ENCODE peak calls at places on chromosomes 4 and X, in seven cellular contexts. One of them, this sample, is unnamed.

GRCh38 chrX:13747836-13748235 is 13.3 kb downstream of the OFD1 start:
- DNase-seq in skeletal muscle cell: no peak
- DNase-seq in GM03348: peak
- DNase-seq in stromal cell of bone marrow: peak
- DNase-seq in NCI-H2081 treated with DMSO at 0.1 percent for 48 hours: no peak
- DNase-seq in DMS153: no peak
- DNase-seq in NT2/D1: no peak
- DNase-seq in this sample: peak

GRCh38 chr4:158535130-158535614 is 13.5 kb downstream of the RXFP1 start:
- DNase-seq in GM03348: peak
- DNase-seq in DMS153: no peak
- DNase-seq in stromal cell of bone marrow: peak
- DNase-seq in NCI-H2081 treated with DMSO at 0.1 percent for 48 hours: no peak
- DNase-seq in skeletal muscle cell: peak
- DNase-seq in NT2/D1: no peak
- DNase-seq in this sample: no peak

GRCh38 chr4:26076000-26076587 is 162.1 kb downstream of the SMIM20 start:
- DNase-seq in stromal cell of bone marrow: peak
- DNase-seq in NT2/D1: no peak
- DNase-seq in GM03348: no peak
- DNase-seq in skeletal muscle cell: peak
- DNase-seq in DMS153: no peak
- DNase-seq in NCI-H2081 treated with DMSO at 0.1 percent for 48 hours: no peak
- DNase-seq in this sample: no peak

GRCh38 chr4:110611968-110612447 is 10.9 kb downstream of the PITX2 start:
- DNase-seq in NCI-H2081 treated with DMSO at 0.1 percent for 48 hours: no peak
- DNase-seq in NT2/D1: no peak
- DNase-seq in GM03348: no peak
- DNase-seq in skeletal muscle cell: no peak
- DNase-seq in DMS153: no peak
- DNase-seq in stromal cell of bone marrow: no peak
- DNase-seq in this sample: no peak

GRCh38 chrX:84737471-84737871 is 235.2 kb upstream of the HDX start:
- DNase-seq in GM03348: peak
- DNase-seq in NT2/D1: no peak
- DNase-seq in stromal cell of bone marrow: peak
- DNase-seq in NCI-H2081 treated with DMSO at 0.1 percent for 48 hours: no peak
- DNase-seq in DMS153: no peak
- DNase-seq in skeletal muscle cell: no peak
- DNase-seq in this sample: no peak

GRCh38 chr4:91795947-91796346 is 507.8 kb upstream of the GRID2 start:
- DNase-seq in NCI-H2081 treated with DMSO at 0.1 percent for 48 hours: no peak
- DNase-seq in stromal cell of bone marrow: no peak
- DNase-seq in skeletal muscle cell: no peak
- DNase-seq in DMS153: no peak
- DNase-seq in GM03348: no peak
- DNase-seq in NT2/D1: no peak
- DNase-seq in this sample: no peak

GRCh38 chrX:109914114-109914849 is 88.6 kb upstream of the TMEM164 start:
- DNase-seq in NCI-H2081 treated with DMSO at 0.1 percent for 48 hours: no peak
- DNase-seq in GM03348: no peak
- DNase-seq in NT2/D1: no peak
- DNase-seq in DMS153: no peak
- DNase-seq in skeletal muscle cell: no peak
- DNase-seq in stromal cell of bone marrow: no peak
- DNase-seq in this sample: no peak

GRCh38 chr4:24809376-24809775 is 14.0 kb downstream of the SOD3 start:
- DNase-seq in stromal cell of bone marrow: no peak
- DNase-seq in GM03348: no peak
- DNase-seq in NCI-H2081 treated with DMSO at 0.1 percent for 48 hours: no peak
- DNase-seq in skeletal muscle cell: no peak
- DNase-seq in DMS153: no peak
- DNase-seq in NT2/D1: no peak
- DNase-seq in this sample: no peak

GRCh38 chrX:1657367-1658082 is 42.7 kb downstream of the ASMT start:
- DNase-seq in NCI-H2081 treated with DMSO at 0.1 percent for 48 hours: no peak
- DNase-seq in stromal cell of bone marrow: no peak
- DNase-seq in GM03348: peak
- DNase-seq in NT2/D1: no peak
- DNase-seq in skeletal muscle cell: peak
- DNase-seq in DMS153: peak
- DNase-seq in this sample: peak

GRCh38 chr4:57044996-57045395 is 65.2 kb downstream of the IGFBP7 start:
- DNase-seq in stromal cell of bone marrow: no peak
- DNase-seq in NT2/D1: no peak
- DNase-seq in DMS153: no peak
- DNase-seq in skeletal muscle cell: no peak
- DNase-seq in GM03348: peak
- DNase-seq in NCI-H2081 treated with DMSO at 0.1 percent for 48 hours: no peak
- DNase-seq in this sample: no peak

GRCh38 chrX:121010218-121010617 is 24.7 kb upstream of the CT47A1 start:
- DNase-seq in DMS153: no peak
- DNase-seq in skeletal muscle cell: no peak
- DNase-seq in stromal cell of bone marrow: no peak
- DNase-seq in NCI-H2081 treated with DMSO at 0.1 percent for 48 hours: no peak
- DNase-seq in GM03348: no peak
- DNase-seq in NT2/D1: no peak
- DNase-seq in this sample: no peak

GRCh38 chrX:56228914-56229313 is 3.2 kb upstream of the KLF8 start:
- DNase-seq in NT2/D1: no peak
- DNase-seq in NCI-H2081 treated with DMSO at 0.1 percent for 48 hours: no peak
- DNase-seq in DMS153: no peak
- DNase-seq in GM03348: no peak
- DNase-seq in skeletal muscle cell: no peak
- DNase-seq in stromal cell of bone marrow: no peak
- DNase-seq in this sample: no peak

GRCh38 chrX:128769511-128769910 is 717.3 kb upstream of the ACTRT1 start:
- DNase-seq in DMS153: no peak
- DNase-seq in GM03348: no peak
- DNase-seq in stromal cell of bone marrow: no peak
- DNase-seq in NCI-H2081 treated with DMSO at 0.1 percent for 48 hours: no peak
- DNase-seq in skeletal muscle cell: no peak
- DNase-seq in NT2/D1: no peak
- DNase-seq in this sample: no peak

GRCh38 chrX:29662759-29663503 is 552.4 kb upstream of the MAGEB2 start:
- DNase-seq in NCI-H2081 treated with DMSO at 0.1 percent for 48 hours: no peak
- DNase-seq in DMS153: no peak
- DNase-seq in GM03348: peak
- DNase-seq in NT2/D1: peak
- DNase-seq in stromal cell of bone marrow: peak
- DNase-seq in skeletal muscle cell: peak
- DNase-seq in this sample: no peak

GRCh38 chr4:187070740-187071139 is 347.1 kb upstream of the FAT1 start:
- DNase-seq in skeletal muscle cell: no peak
- DNase-seq in stromal cell of bone marrow: no peak
- DNase-seq in GM03348: no peak
- DNase-seq in DMS153: no peak
- DNase-seq in NT2/D1: no peak
- DNase-seq in NCI-H2081 treated with DMSO at 0.1 percent for 48 hours: no peak
- DNase-seq in this sample: no peak

GRCh38 chrX:12910424-12910823 is 4.0 kb downstream of the TLR8 start:
- DNase-seq in NCI-H2081 treated with DMSO at 0.1 percent for 48 hours: no peak
- DNase-seq in skeletal muscle cell: no peak
- DNase-seq in GM03348: peak
- DNase-seq in DMS153: no peak
- DNase-seq in NT2/D1: no peak
- DNase-seq in stromal cell of bone marrow: no peak
- DNase-seq in this sample: no peak

GRCh38 chr4:182245541-182246245 is 2.5 kb downstream of the TENM3 start:
- DNase-seq in DMS153: peak
- DNase-seq in GM03348: no peak
- DNase-seq in skeletal muscle cell: no peak
- DNase-seq in NT2/D1: no peak
- DNase-seq in NCI-H2081 treated with DMSO at 0.1 percent for 48 hours: no peak
- DNase-seq in stromal cell of bone marrow: peak
- DNase-seq in this sample: no peak

GRCh38 chr4:108465886-108466491 is 154.4 kb upstream of the RPL34 start:
- DNase-seq in GM03348: no peak
- DNase-seq in NT2/D1: no peak
- DNase-seq in NCI-H2081 treated with DMSO at 0.1 percent for 48 hours: no peak
- DNase-seq in stromal cell of bone marrow: no peak
- DNase-seq in DMS153: no peak
- DNase-seq in skeletal muscle cell: no peak
- DNase-seq in this sample: no peak

GRCh38 chrX:18873836-18874235 is 110.1 kb downstream of the PHKA2 start:
- DNase-seq in DMS153: no peak
- DNase-seq in GM03348: no peak
- DNase-seq in NCI-H2081 treated with DMSO at 0.1 percent for 48 hours: no peak
- DNase-seq in NT2/D1: no peak
- DNase-seq in skeletal muscle cell: no peak
- DNase-seq in stromal cell of bone marrow: no peak
- DNase-seq in this sample: no peak

GRCh38 chr4:119744580-119744979 is 116.0 kb upstream of the PDE5A start:
- DNase-seq in DMS153: no peak
- DNase-seq in NCI-H2081 treated with DMSO at 0.1 percent for 48 hours: no peak
- DNase-seq in skeletal muscle cell: no peak
- DNase-seq in NT2/D1: no peak
- DNase-seq in GM03348: no peak
- DNase-seq in stromal cell of bone marrow: no peak
- DNase-seq in this sample: no peak

GRCh38 chr4:7414736-7415510 is 19.8 kb downstream of the PSAPL1 start:
- DNase-seq in DMS153: no peak
- DNase-seq in skeletal muscle cell: no peak
- DNase-seq in stromal cell of bone marrow: no peak
- DNase-seq in NT2/D1: no peak
- DNase-seq in NCI-H2081 treated with DMSO at 0.1 percent for 48 hours: no peak
- DNase-seq in GM03348: no peak
- DNase-seq in this sample: no peak

GRCh38 chr4:38529189-38530115 is 134.5 kb upstream of the KLF3 start:
- DNase-seq in skeletal muscle cell: no peak
- DNase-seq in GM03348: no peak
- DNase-seq in NT2/D1: no peak
- DNase-seq in DMS153: peak
- DNase-seq in stromal cell of bone marrow: no peak
- DNase-seq in NCI-H2081 treated with DMSO at 0.1 percent for 48 hours: no peak
- DNase-seq in this sample: peak

GRCh38 chr4:76206222-76206942 is 7.2 kb downstream of the SCARB2 start:
- DNase-seq in stromal cell of bone marrow: no peak
- DNase-seq in GM03348: peak
- DNase-seq in skeletal muscle cell: no peak
- DNase-seq in NT2/D1: no peak
- DNase-seq in DMS153: no peak
- DNase-seq in NCI-H2081 treated with DMSO at 0.1 percent for 48 hours: no peak
- DNase-seq in this sample: no peak

GRCh38 chr4:1026115-1026514 is 14.7 kb downstream of the FGFRL1 start:
- DNase-seq in stromal cell of bone marrow: no peak
- DNase-seq in skeletal muscle cell: no peak
- DNase-seq in NCI-H2081 treated with DMSO at 0.1 percent for 48 hours: no peak
- DNase-seq in NT2/D1: no peak
- DNase-seq in DMS153: no peak
- DNase-seq in GM03348: no peak
- DNase-seq in this sample: peak

GRCh38 chr4:158155656-158156356 is 17.0 kb downstream of the GASK1B start:
- DNase-seq in skeletal muscle cell: no peak
- DNase-seq in GM03348: no peak
- DNase-seq in DMS153: peak
- DNase-seq in NT2/D1: no peak
- DNase-seq in NCI-H2081 treated with DMSO at 0.1 percent for 48 hours: no peak
- DNase-seq in stromal cell of bone marrow: no peak
- DNase-seq in this sample: no peak

GRCh38 chr4:161336016-161336415 is 827.8 kb downstream of the FSTL5 start:
- DNase-seq in skeletal muscle cell: no peak
- DNase-seq in NCI-H2081 treated with DMSO at 0.1 percent for 48 hours: no peak
- DNase-seq in NT2/D1: no peak
- DNase-seq in DMS153: peak
- DNase-seq in GM03348: no peak
- DNase-seq in stromal cell of bone marrow: no peak
- DNase-seq in this sample: no peak

GRCh38 chr4:141099326-141099725 is 33.9 kb downstream of the RNF150 start:
- DNase-seq in NCI-H2081 treated with DMSO at 0.1 percent for 48 hours: no peak
- DNase-seq in NT2/D1: no peak
- DNase-seq in stromal cell of bone marrow: peak
- DNase-seq in skeletal muscle cell: no peak
- DNase-seq in DMS153: no peak
- DNase-seq in GM03348: peak
- DNase-seq in this sample: no peak

GRCh38 chr4:15400911-15401671 is 26.7 kb upstream of the C1QTNF7 start:
- DNase-seq in NCI-H2081 treated with DMSO at 0.1 percent for 48 hours: no peak
- DNase-seq in GM03348: peak
- DNase-seq in NT2/D1: peak
- DNase-seq in DMS153: no peak
- DNase-seq in stromal cell of bone marrow: peak
- DNase-seq in skeletal muscle cell: peak
- DNase-seq in this sample: no peak

GRCh38 chr4:145663194-145663593 is 16.8 kb upstream of the C4orf51 start:
- DNase-seq in skeletal muscle cell: no peak
- DNase-seq in NT2/D1: no peak
- DNase-seq in DMS153: no peak
- DNase-seq in stromal cell of bone marrow: no peak
- DNase-seq in NCI-H2081 treated with DMSO at 0.1 percent for 48 hours: no peak
- DNase-seq in GM03348: no peak
- DNase-seq in this sample: no peak

GRCh38 chr4:2067446-2068197 is 8.5 kb downstream of the NAT8L start:
- DNase-seq in NT2/D1: no peak
- DNase-seq in DMS153: no peak
- DNase-seq in GM03348: no peak
- DNase-seq in stromal cell of bone marrow: no peak
- DNase-seq in skeletal muscle cell: no peak
- DNase-seq in NCI-H2081 treated with DMSO at 0.1 percent for 48 hours: no peak
- DNase-seq in this sample: no peak

GRCh38 chr4:77156912-77157858 is at the start of gene CCNG2:
- DNase-seq in DMS153: peak
- DNase-seq in NT2/D1: peak
- DNase-seq in GM03348: peak
- DNase-seq in NCI-H2081 treated with DMSO at 0.1 percent for 48 hours: peak
- DNase-seq in skeletal muscle cell: peak
- DNase-seq in stromal cell of bone marrow: peak
- DNase-seq in this sample: peak

GRCh38 chr4:149790172-149790907 is 25.3 kb downstream of the IQCM start:
- DNase-seq in skeletal muscle cell: peak
- DNase-seq in DMS153: no peak
- DNase-seq in stromal cell of bone marrow: no peak
- DNase-seq in NT2/D1: no peak
- DNase-seq in NCI-H2081 treated with DMSO at 0.1 percent for 48 hours: no peak
- DNase-seq in GM03348: no peak
- DNase-seq in this sample: no peak

GRCh38 chr4:137545461-137545861 is 13.2 kb upstream of the PCDH18 start:
- DNase-seq in skeletal muscle cell: peak
- DNase-seq in GM03348: peak
- DNase-seq in NCI-H2081 treated with DMSO at 0.1 percent for 48 hours: no peak
- DNase-seq in NT2/D1: no peak
- DNase-seq in stromal cell of bone marrow: peak
- DNase-seq in DMS153: no peak
- DNase-seq in this sample: no peak

GRCh38 chr4:185590982-185591381 is 55.7 kb upstream of the PDLIM3 start:
- DNase-seq in skeletal muscle cell: no peak
- DNase-seq in stromal cell of bone marrow: no peak
- DNase-seq in DMS153: no peak
- DNase-seq in NCI-H2081 treated with DMSO at 0.1 percent for 48 hours: no peak
- DNase-seq in GM03348: no peak
- DNase-seq in NT2/D1: no peak
- DNase-seq in this sample: no peak

GRCh38 chr4:2833671-2834000 is 10.0 kb upstream of the ADD1 start:
- DNase-seq in NT2/D1: no peak
- DNase-seq in NCI-H2081 treated with DMSO at 0.1 percent for 48 hours: no peak
- DNase-seq in GM03348: no peak
- DNase-seq in stromal cell of bone marrow: no peak
- DNase-seq in DMS153: no peak
- DNase-seq in skeletal muscle cell: no peak
- DNase-seq in this sample: no peak

GRCh38 chr4:54941994-54942552 is 183.3 kb downstream of the KDR start:
- DNase-seq in DMS153: peak
- DNase-seq in skeletal muscle cell: no peak
- DNase-seq in NT2/D1: no peak
- DNase-seq in GM03348: no peak
- DNase-seq in stromal cell of bone marrow: no peak
- DNase-seq in NCI-H2081 treated with DMSO at 0.1 percent for 48 hours: no peak
- DNase-seq in this sample: no peak

GRCh38 chrX:12567857-12568256 is 223.4 kb upstream of the PRPS2 start:
- DNase-seq in stromal cell of bone marrow: peak
- DNase-seq in GM03348: peak
- DNase-seq in NT2/D1: no peak
- DNase-seq in DMS153: no peak
- DNase-seq in NCI-H2081 treated with DMSO at 0.1 percent for 48 hours: no peak
- DNase-seq in skeletal muscle cell: no peak
- DNase-seq in this sample: no peak

This sample was measured in CD8-positive, alpha-beta memory T cell.